ENCODE peak calls at places on chromosomes 4 and X, in ten cellular contexts. J is substantia nigra, D is A549, U is right lobe of liver, Y is astrocyte, H is GM23338, V is ascending aorta, L is heart right ventricle, Z is ovary, I is H9. K is an unnamed sample.

GRCh38 chr4:95547708-95548471 is 883 bp downstream of the UNC5C start:
- DNase-seq in J (peak; percentile 34), D (no peak), U (no peak), Y (peak; percentile 37), H (peak; percentile 65), V (no peak), L (peak; percentile 23), Z (peak; percentile 39), I (peak; percentile 55), K (no peak)

GRCh38 chr4:151267822-151268535 is 9.0 kb upstream of the PRSS48 start:
- DNase-seq in J (no peak), D (no peak), U (no peak), Y (no peak), H (no peak), V (no peak), L (no peak), Z (no peak), I (no peak), K (no peak)

GRCh38 chr4:37604464-37604863 is 81.7 kb downstream of the RELL1 start:
- DNase-seq in J (no peak), D (no peak), U (no peak), Y (peak; percentile 50), H (no peak), V (no peak), L (no peak), Z (no peak), I (no peak), K (no peak)

GRCh38 chrX:49934148-49934547 is 11.8 kb downstream of the CLCN5 start:
- DNase-seq in J (no peak), D (no peak), U (no peak), Y (no peak), H (no peak), V (no peak), L (no peak), Z (no peak), I (no peak), K (no peak)

GRCh38 chrX:34638116-34638515 is 19.0 kb downstream of the TMEM47 start:
- DNase-seq in J (no peak), D (peak; percentile 1), U (no peak), Y (no peak), H (peak; percentile 51), V (no peak), L (peak; percentile 20), Z (no peak), I (no peak), K (no peak)

GRCh38 chr4:168505996-168506395 is 9.1 kb downstream of the PALLD start:
- DNase-seq in J (no peak), D (no peak), U (no peak), Y (no peak), H (no peak), V (no peak), L (no peak), Z (no peak), I (no peak), K (no peak)

GRCh38 chr4:120921456-120922389 is 803 bp downstream of the PRDM5 start:
- DNase-seq in J (peak; percentile 28), D (peak; percentile 45), U (peak; percentile 47), Y (peak; percentile 66), H (peak; percentile 48), V (no peak), L (peak; percentile 80), Z (peak; percentile 76), I (peak; percentile 53), K (peak; percentile 53)

GRCh38 chr4:110792036-110792435 is 169.2 kb upstream of the PITX2 start:
- DNase-seq in J (no peak), D (no peak), U (no peak), Y (no peak), H (no peak), V (no peak), L (no peak), Z (no peak), I (no peak), K (no peak)

GRCh38 chr4:1609901-1610790 is 74.0 kb downstream of the FAM53A start:
- DNase-seq in J (no peak), D (no peak), U (no peak), Y (no peak), H (no peak), V (no peak), L (no peak), Z (no peak), I (no peak), K (no peak)

GRCh38 chr4:69984030-69984443 is 11.7 kb upstream of the STATH start:
- DNase-seq in J (no peak), D (no peak), U (peak; percentile 60), Y (peak; percentile 49), H (peak; percentile 8), V (no peak), L (no peak), Z (no peak), I (no peak), K (no peak)

GRCh38 chrX:15277594-15277993 is 7.7 kb upstream of the ASB9 start:
- DNase-seq in J (no peak), D (no peak), U (peak; percentile 55), Y (no peak), H (no peak), V (no peak), L (no peak), Z (no peak), I (no peak), K (no peak)

GRCh38 chr4:54169176-54169575 is 59.9 kb upstream of the PDGFRA start:
- DNase-seq in J (no peak), D (no peak), U (no peak), Y (peak; percentile 44), H (no peak), V (no peak), L (no peak), Z (no peak), I (no peak), K (no peak)

GRCh38 chrX:67787196-67787595 is 243.4 kb downstream of the AR start:
- DNase-seq in J (no peak), D (no peak), U (no peak), Y (no peak), H (no peak), V (no peak), L (no peak), Z (no peak), I (no peak), K (no peak)

GRCh38 chr4:84503495-84504437 is 4.7 kb upstream of the NKX6-1 start:
- DNase-seq in J (no peak), D (peak; percentile 56), U (no peak), Y (peak; percentile 34), H (peak; percentile 91), V (no peak), L (peak; percentile 23), Z (no peak), I (no peak), K (no peak)

GRCh38 chrX:46180258-46180687 is 364.9 kb downstream of the ZNF674 start:
- DNase-seq in J (no peak), D (no peak), U (no peak), Y (peak; percentile 97), H (no peak), V (no peak), L (no peak), Z (no peak), I (no peak), K (no peak)

GRCh38 chr4:103498161-103499070 is 221.4 kb downstream of the TACR3 start:
- DNase-seq in J (no peak), D (no peak), U (no peak), Y (peak; percentile 73), H (no peak), V (no peak), L (no peak), Z (no peak), I (no peak), K (no peak)

GRCh38 chr4:52658671-52659015 is 458 bp downstream of the USP46 start:
- DNase-seq in J (no peak), D (peak; percentile 3), U (no peak), Y (no peak), H (peak; percentile 45), V (no peak), L (peak; percentile 26), Z (peak; percentile 54), I (no peak), K (no peak)
- H3K27ac ChIP-seq in J (peak overlapping the region; percentile 83), D (peak overlapping the region; percentile 100), U (peak overlapping the region; percentile 55), Y (peak overlapping the region; percentile 67), H (peak overlapping the region; percentile 91), V (peak overlapping the region; percentile 95), L (peak overlapping the region; percentile 98), Z (peak overlapping the region; percentile 86), I (no peak overlapping the region), K (peak overlapping the region; percentile 95)

DNA sequence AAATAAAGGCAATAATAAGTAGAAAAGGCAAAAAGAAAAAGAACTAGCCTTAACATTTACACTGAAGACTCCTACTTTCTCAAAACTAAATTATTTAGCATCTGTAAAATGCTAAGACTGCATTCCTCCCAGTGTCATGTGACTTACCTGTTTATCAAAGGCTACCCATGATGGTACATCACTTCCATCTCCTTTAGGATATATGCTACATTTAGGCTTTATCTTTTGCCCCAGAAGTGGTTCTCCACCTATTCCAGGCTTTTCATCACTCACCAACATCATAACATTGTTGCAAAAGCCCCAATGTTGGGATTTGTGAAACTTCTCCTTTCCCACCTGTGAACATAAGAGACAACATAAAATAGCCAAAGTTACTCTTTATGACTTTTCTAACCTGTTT is 31.1 kb downstream of the EFHC2 start:
- DNase-seq in J (no peak), D (no peak), U (no peak), Y (no peak), H (no peak), V (no peak), L (no peak), Z (no peak), I (no peak), K (no peak)
- H3K27ac ChIP-seq in J (no peak overlapping the region), D (no peak overlapping the region), U (no peak overlapping the region), Y (no peak overlapping the region), H (no peak overlapping the region), V (no peak overlapping the region), L (no peak overlapping the region), Z (no peak overlapping the region), I (no peak overlapping the region), K (no peak overlapping the region)

DNA sequence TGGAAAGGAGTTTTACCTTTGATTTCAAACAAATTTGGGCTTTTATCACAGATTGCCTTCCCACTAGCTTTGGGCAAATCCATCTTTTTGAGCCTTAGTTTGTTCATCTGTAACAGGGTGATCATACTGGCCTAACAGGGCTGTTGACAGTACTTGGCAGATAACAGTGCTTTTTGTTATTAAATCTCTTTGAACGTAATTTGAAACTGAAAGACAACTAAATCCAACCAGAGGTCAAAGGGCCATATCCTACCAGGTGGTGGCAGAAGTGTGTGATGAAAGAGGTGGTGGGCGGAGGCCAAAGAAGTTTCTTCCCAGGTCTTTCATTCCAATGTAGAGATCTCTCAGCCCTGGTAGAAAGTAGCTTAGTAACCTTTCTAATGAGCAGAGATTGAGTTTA is 35.2 kb upstream of the TADA2B start:
- DNase-seq in J (no peak), D (no peak), U (peak; percentile 81), Y (no peak), H (peak; percentile 73), V (no peak), L (no peak), Z (no peak), I (peak; percentile 53), K (no peak)
- H3K27ac ChIP-seq in J (no peak overlapping the region), D (no peak overlapping the region), U (peak overlapping the region; percentile 62), Y (no peak overlapping the region), H (no peak overlapping the region), V (no peak overlapping the region), L (no peak overlapping the region), Z (no peak overlapping the region), I (no peak overlapping the region), K (no peak overlapping the region)

DNA sequence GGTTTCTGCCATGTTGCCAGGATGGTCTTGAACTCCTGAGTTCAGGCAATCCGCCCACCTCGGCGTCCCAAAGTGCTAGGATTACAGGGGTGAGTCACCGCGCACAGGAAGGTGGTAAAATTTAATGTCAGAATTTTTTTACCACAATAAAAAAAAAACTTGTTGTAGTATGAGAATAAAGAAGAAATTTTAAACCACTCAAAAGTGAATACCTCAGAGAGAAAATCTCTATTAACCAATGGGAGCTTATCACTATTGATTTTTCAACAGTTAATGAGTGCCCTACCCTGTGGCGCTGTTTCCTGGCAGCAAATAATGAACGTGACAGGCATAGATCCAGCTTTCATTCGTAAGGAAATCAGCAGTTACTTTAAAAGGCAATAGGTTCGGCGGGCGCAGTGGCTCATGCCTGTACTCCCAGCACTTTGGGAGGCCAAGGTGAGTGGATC is 32.7 kb upstream of the SLC25A4 start:
- DNase-seq in J (no peak), D (no peak), U (peak; percentile 77), Y (no peak), H (no peak), V (no peak), L (no peak), Z (no peak), I (no peak), K (no peak)
- H3K27ac ChIP-seq in J (no peak overlapping the region), D (no peak overlapping the region), U (peak overlapping the region; percentile 73), Y (no peak overlapping the region), H (peak overlapping the region; percentile 64), V (no peak overlapping the region), L (no peak overlapping the region), Z (no peak overlapping the region), I (peak overlapping the region; percentile 65), K (no peak overlapping the region)